ENCODE peak calls at places on chromosomes 11 and 22, in four cellular contexts. M is mammary epithelial cell, O is endothelial cell of umbilical vein, S is A549. V is an unnamed sample.

GRCh38 chr11:45852018-45852711 is 4.9 kb downstream of the CRY2 start:
- DNase-seq in M (no peak), O (no peak), S (no peak), V (no peak)

GRCh38 chr11:112722876-112723275 is 238.3 kb upstream of the NCAM1 start:
- DNase-seq in M (no peak), O (no peak), S (no peak), V (no peak)

GRCh38 chr11:130162733-130163132 is 3.2 kb downstream of the ST14 start:
- DNase-seq in M (peak), O (no peak), S (no peak), V (no peak)

GRCh38 chr22:27820896-27821866 is 19.6 kb upstream of the MN1 start:
- DNase-seq in M (peak), O (no peak), S (no peak), V (no peak)

GRCh38 chr22:26482171-26482570 is 1.4 kb downstream of the HPS4 start:
- DNase-seq in M (no peak), O (no peak), S (no peak), V (no peak)

GRCh38 chr11:31955838-31956237 is 135.0 kb upstream of the RCN1 start:
- DNase-seq in M (no peak), O (no peak), S (no peak), V (no peak)

GRCh38 chr22:38413085-38414008 is 41.7 kb downstream of the KCNJ4 start:
- DNase-seq in M (no peak), O (no peak), S (no peak), V (no peak)

GRCh38 chr11:96143016-96143670 is 199.9 kb downstream of the MAML2 start:
- DNase-seq in M (no peak), O (peak), S (no peak), V (no peak)

GRCh38 chr11:2120359-2121100 is 18.7 kb downstream of the IGF2 start:
- DNase-seq in M (no peak), O (no peak), S (no peak), V (no peak)

GRCh38 chr22:37501610-37502341 is 15.6 kb upstream of the MFNG start:
- DNase-seq in M (peak), O (peak), S (peak), V (peak)

GRCh38 chr11:118151421-118151820 is 1.2 kb downstream of the SCN4B start:
- DNase-seq in M (no peak), O (no peak), S (no peak), V (peak)

GRCh38 chr11:94656968-94657367 is 89.8 kb downstream of the PIWIL4 start:
- DNase-seq in M (no peak), O (no peak), S (no peak), V (no peak)

GRCh38 chr22:24178502-24179440 is 2.5 kb upstream of the SUSD2 start:
- DNase-seq in M (no peak), O (no peak), S (no peak), V (no peak)

GRCh38 chr11:114758627-114759026 is 80.3 kb downstream of the NXPE2 start:
- DNase-seq in M (no peak), O (no peak), S (no peak), V (no peak)

GRCh38 chr22:26023104-26023775 is 146.0 kb upstream of the SEZ6L start:
- DNase-seq in M (no peak), O (no peak), S (no peak), V (no peak)

GRCh38 chr11:32297629-32298028 is 137.7 kb downstream of the WT1 start:
- DNase-seq in M (peak), O (peak), S (peak), V (peak)

GRCh38 chr11:70077411-70078094 is 564 bp upstream of the ANO1 start:
- DNase-seq in M (no peak), O (no peak), S (no peak), V (no peak)

GRCh38 chr22:36726007-36726380 is 22.4 kb upstream of the CACNG2 start:
- DNase-seq in M (no peak), O (no peak), S (no peak), V (no peak)

GRCh38 chr22:19387575-19387974 is 44.0 kb downstream of the HIRA start:
- DNase-seq in M (no peak), O (no peak), S (no peak), V (no peak)

GRCh38 chr22:41487037-41487963 is 18.4 kb downstream of the ACO2 start:
- DNase-seq in M (no peak), O (no peak), S (no peak), V (peak)

GRCh38 chr11:17354070-17354924 is 2.7 kb downstream of the NCR3LG1 start:
- DNase-seq in M (peak), O (peak), S (peak), V (peak)

GRCh38 chr11:46890665-46891064 is 27.7 kb downstream of the LRP4 start:
- DNase-seq in M (no peak), O (no peak), S (no peak), V (peak)

GRCh38 chr11:128039140-128040021 is 548.0 kb downstream of the ETS1 start:
- DNase-seq in M (peak), O (peak), S (no peak), V (peak)

GRCh38 chr11:19511066-19511412 is 201.6 kb upstream of the NAV2 start:
- DNase-seq in M (no peak), O (no peak), S (no peak), V (no peak)

GRCh38 chr22:48979482-48979881 is 848.2 kb downstream of the BRD1 start:
- DNase-seq in M (no peak), O (no peak), S (peak), V (no peak)

GRCh38 chr22:45805413-45805812 is 133.8 kb downstream of the ATXN10 start:
- DNase-seq in M (no peak), O (peak), S (no peak), V (no peak)
- H3K27ac ChIP-seq in M (peak), O (no peak), S (peak), V (no peak)

GRCh38 chr22:17369553-17370035 is 334 bp downstream of the CECR2 start:
- DNase-seq in M (no peak), O (no peak), S (no peak), V (no peak)
- H3K4me2 ChIP-seq in M (peak), O (no peak), S (peak), V (no peak)

DNA sequence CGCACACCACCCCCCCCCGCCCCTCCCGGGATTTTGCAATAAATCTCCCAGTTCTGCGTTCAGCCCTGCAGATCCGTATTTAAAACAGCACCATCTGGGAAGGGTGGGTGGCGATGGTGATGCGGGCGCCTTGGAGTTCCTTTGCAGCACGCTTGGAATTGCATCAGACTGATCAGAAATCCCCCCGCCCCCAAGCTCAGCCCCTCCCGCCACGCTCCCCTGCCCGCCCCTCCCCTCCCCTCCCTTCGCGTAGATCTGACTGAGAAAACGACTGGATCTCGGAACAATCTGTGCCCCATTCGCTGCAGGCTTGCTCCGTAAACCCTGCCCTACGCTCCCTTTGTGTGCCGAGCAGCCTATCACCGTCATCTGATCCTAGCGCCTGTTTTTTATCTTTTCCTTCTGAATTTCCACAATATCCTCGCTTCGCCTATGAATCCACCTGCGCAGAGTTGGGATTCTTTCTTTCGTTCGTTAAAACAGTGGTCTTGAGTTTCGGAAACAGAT is 18.1 kb upstream of the BDNF start:
- DNase-seq in M (peak), O (peak), S (peak), V (peak)
- H3K27ac ChIP-seq in M (no peak), O (no peak), S (peak), V (peak)

GRCh38 chr11:8092587-8093424 is 11.8 kb downstream of the TUB start:
- DNase-seq in M (peak), O (peak), S (peak), V (peak)
- H3K4me2 ChIP-seq in M (no peak), O (no peak), S (peak), V (no peak)

GRCh38 chr11:119460582-119460981 is 37.6 kb upstream of the THY1 start:
- DNase-seq in M (no peak), O (no peak), S (no peak), V (peak)
- H3K27ac ChIP-seq in M (no peak), O (no peak), S (no peak), V (peak)

GRCh38 chr11:22192642-22193347 is at the start of gene ANO5:
- DNase-seq in M (no peak), O (peak), S (peak), V (no peak)
- H3K4me2 ChIP-seq in M (peak), O (peak), S (peak), V (peak)

DNA sequence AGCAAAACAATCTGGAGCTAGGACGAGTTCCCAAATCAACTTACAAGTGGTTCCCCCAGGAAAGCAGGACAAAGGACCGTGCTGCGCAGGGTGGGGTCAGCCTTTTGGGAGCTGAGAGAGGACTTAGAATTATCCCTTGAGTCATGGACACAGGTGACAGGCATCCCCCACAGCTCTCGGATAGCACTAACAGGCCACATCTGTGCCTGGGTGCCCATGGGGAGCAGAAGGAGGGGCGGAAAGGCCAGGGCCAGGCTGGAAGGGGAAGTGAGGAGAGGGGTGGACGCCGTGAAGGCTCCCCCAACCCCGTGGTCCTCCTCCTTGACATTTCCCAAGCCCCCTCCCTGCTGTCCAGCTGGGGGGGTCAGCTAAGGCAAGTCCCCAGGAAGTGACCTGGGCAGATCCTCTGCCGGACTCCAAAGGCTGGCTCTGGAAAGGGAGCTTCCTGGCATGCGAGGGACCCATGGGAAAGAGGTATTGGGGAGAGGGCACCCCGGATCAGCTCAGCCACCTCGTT is 31.6 kb upstream of the A4GALT start:
- DNase-seq in M (no peak), O (no peak), S (no peak), V (no peak)
- H3K27ac ChIP-seq in M (no peak), O (no peak), S (peak), V (peak)